ENCODE peak calls at places on chromosome 2, in six cellular contexts. Z, K, O, A, B and L are unnamed samples.

GRCh38 chr2:54619660-54620231 is 103.7 kb upstream of the EML6 start:
- DNase-seq in K (no peak), A (no peak), Z (no peak), B (peak), O (no peak), L (no peak)

GRCh38 chr2:115303-115702 is 69.0 kb upstream of the FAM110C start:
- DNase-seq in B (peak), Z (no peak), O (no peak), A (no peak), K (no peak), L (no peak)

GRCh38 chr2:207133493-207133861 is 32.3 kb downstream of the KLF7 start:
- DNase-seq in K (no peak), Z (no peak), O (no peak), B (no peak), A (no peak), L (no peak)

GRCh38 chr2:96665083-96665569 is 22.6 kb downstream of the FER1L5 start:
- DNase-seq in K (no peak), O (no peak), Z (peak), A (no peak), B (peak), L (peak)

GRCh38 chr2:88187038-88187676 is 17.0 kb downstream of the THNSL2 start:
- DNase-seq in B (peak), A (peak), K (peak), Z (peak), O (peak), L (peak)

GRCh38 chr2:35495182-35495581 is 860.4 kb upstream of the CRIM1 start:
- DNase-seq in Z (no peak), A (no peak), O (no peak), B (no peak), K (no peak), L (no peak)

GRCh38 chr2:163401481-163401880 is 334.3 kb downstream of the FIGN start:
- DNase-seq in Z (peak), A (no peak), K (no peak), O (no peak), B (no peak), L (peak)

GRCh38 chr2:6977095-6977777 is 60.0 kb downstream of the RNF144A start:
- DNase-seq in A (no peak), B (no peak), Z (no peak), O (no peak), K (no peak), L (no peak)

GRCh38 chr2:2152451-2152850 is 178.6 kb downstream of the MYT1L start:
- DNase-seq in A (no peak), B (no peak), Z (no peak), O (no peak), K (no peak), L (no peak)

GRCh38 chr2:138787053-138787666 is 7.0 kb upstream of the NXPH2 start:
- DNase-seq in Z (peak), K (peak), A (no peak), O (no peak), B (peak), L (peak)

GRCh38 chr2:110888401-110888800 is 156.0 kb downstream of the ACOXL start:
- DNase-seq in A (no peak), O (no peak), B (no peak), Z (no peak), K (no peak), L (no peak)

GRCh38 chr2:59752512-59752911 is 800.9 kb downstream of the BCL11A start:
- DNase-seq in O (no peak), B (no peak), A (no peak), K (no peak), Z (no peak), L (no peak)

GRCh38 chr2:45691600-45691999 is 40.1 kb downstream of the PRKCE start:
- DNase-seq in O (no peak), Z (no peak), B (no peak), A (no peak), K (no peak), L (no peak)

GRCh38 chr2:170073288-170073687 is 104.7 kb upstream of the MYO3B start:
- DNase-seq in K (no peak), Z (peak), A (no peak), O (no peak), B (no peak), L (no peak)

GRCh38 chr2:151862688-151863087 is 34.5 kb upstream of the ARL5A start:
- DNase-seq in B (no peak), A (no peak), O (no peak), K (no peak), Z (no peak), L (no peak)

GRCh38 chr2:18301421-18302139 is 258.9 kb downstream of the RDH14 start:
- DNase-seq in O (no peak), A (no peak), B (no peak), Z (no peak), K (no peak), L (no peak)

GRCh38 chr2:176110975-176111663 is 4.0 kb downstream of the HOXD11 start:
- DNase-seq in Z (peak), B (peak), K (no peak), A (no peak), O (peak), L (no peak)

GRCh38 chr2:45585267-45585861 is 25.7 kb downstream of the SRBD1 start:
- DNase-seq in A (no peak), K (no peak), B (peak), Z (peak), O (no peak), L (peak)

GRCh38 chr2:23561544-23561943 is 176.6 kb downstream of the KLHL29 start:
- DNase-seq in Z (no peak), A (no peak), B (no peak), K (no peak), O (no peak), L (no peak)

GRCh38 chr2:20540587-20541304 is 93.9 kb downstream of the RHOB start:
- DNase-seq in B (peak), A (no peak), O (no peak), Z (no peak), K (no peak), L (no peak)

GRCh38 chr2:159712929-159713575 is 746 bp downstream of the MARCHF7 start:
- DNase-seq in Z (no peak), A (no peak), K (no peak), O (no peak), B (no peak), L (peak)

GRCh38 chr2:205660521-205661124 is 21.7 kb upstream of the NRP2 start:
- DNase-seq in B (no peak), K (no peak), A (no peak), Z (peak), O (no peak), L (peak)

GRCh38 chr2:100418563-100418962 is 1.1 kb upstream of the CHST10 start:
- DNase-seq in A (no peak), Z (no peak), B (no peak), O (no peak), K (no peak), L (no peak)

GRCh38 chr2:48717826-48718225 is 37.7 kb downstream of the LHCGR start:
- DNase-seq in O (no peak), B (no peak), A (no peak), Z (no peak), K (no peak), L (no peak)

GRCh38 chr2:172999641-173000387 is 75.8 kb upstream of the MAP3K20 start:
- DNase-seq in O (no peak), Z (no peak), K (no peak), B (no peak), A (no peak), L (no peak)

GRCh38 chr2:108423502-108424251 is 25.3 kb upstream of the GCC2 start:
- DNase-seq in K (no peak), A (no peak), Z (no peak), B (peak), O (no peak), L (no peak)

GRCh38 chr2:19632327-19633040 is 269.3 kb downstream of the TTC32 start:
- DNase-seq in A (no peak), Z (no peak), B (no peak), O (no peak), K (no peak), L (no peak)

GRCh38 chr2:120389036-120389391 is 43.1 kb downstream of the INHBB start:
- DNase-seq in B (no peak), A (no peak), O (peak), K (no peak), Z (no peak), L (no peak)

GRCh38 chr2:175234650-175235049 is 53.1 kb upstream of the ATP5MC3 start:
- DNase-seq in A (no peak), O (no peak), K (no peak), B (no peak), Z (no peak), L (no peak)

GRCh38 chr2:162029287-162029901 is 44.6 kb downstream of the DPP4 start:
- DNase-seq in Z (peak), B (no peak), A (no peak), O (no peak), K (no peak), L (no peak)

GRCh38 chr2:96594701-96595152 is 43.4 kb downstream of the KANSL3 start:
- DNase-seq in O (no peak), K (no peak), B (no peak), A (no peak), Z (no peak), L (no peak)

GRCh38 chr2:141957827-141958440 is 172.9 kb downstream of the LRP1B start:
- DNase-seq in B (peak), A (no peak), Z (no peak), O (no peak), K (no peak), L (peak)

GRCh38 chr2:25587361-25587760 is 86.0 kb downstream of the DTNB start:
- DNase-seq in A (no peak), O (no peak), Z (peak), B (peak), K (no peak), L (peak)

GRCh38 chr2:86254576-86255538 is 55.6 kb downstream of the MRPL35 start:
- DNase-seq in B (no peak), A (no peak), O (no peak), K (no peak), Z (no peak), L (no peak)

GRCh38 chr2:47771211-47771610 is 11.7 kb upstream of the MSH6 start:
- DNase-seq in B (peak), K (no peak), O (no peak), Z (peak), A (no peak), L (peak)

GRCh38 chr2:172052000-172052983 is 33.0 kb upstream of the DLX1 start:
- DNase-seq in A (no peak), O (no peak), K (no peak), B (no peak), Z (peak), L (peak)

GRCh38 chr2:203972066-203972465 is 35.5 kb downstream of the ICOS start:
- DNase-seq in Z (no peak), B (no peak), K (no peak), O (no peak), A (no peak), L (no peak)

GRCh38 chr2:147588191-147588590 is 256.6 kb upstream of the ACVR2A start:
- DNase-seq in Z (peak), B (peak), K (no peak), A (no peak), O (no peak), L (peak)

GRCh38 chr2:198242093-198242492 is 437.7 kb downstream of the PLCL1 start:
- DNase-seq in A (no peak), Z (no peak), B (no peak), K (no peak), O (no peak), L (no peak)

GRCh38 chr2:198238429-198238828 is 434.0 kb downstream of the PLCL1 start:
- DNase-seq in O (no peak), K (no peak), Z (no peak), A (no peak), B (no peak), L (no peak)
- H3K14ac ChIP-seq in O (no peak), K (no peak), Z (no peak), A (no peak), B (no peak), L (no peak)

DNA sequence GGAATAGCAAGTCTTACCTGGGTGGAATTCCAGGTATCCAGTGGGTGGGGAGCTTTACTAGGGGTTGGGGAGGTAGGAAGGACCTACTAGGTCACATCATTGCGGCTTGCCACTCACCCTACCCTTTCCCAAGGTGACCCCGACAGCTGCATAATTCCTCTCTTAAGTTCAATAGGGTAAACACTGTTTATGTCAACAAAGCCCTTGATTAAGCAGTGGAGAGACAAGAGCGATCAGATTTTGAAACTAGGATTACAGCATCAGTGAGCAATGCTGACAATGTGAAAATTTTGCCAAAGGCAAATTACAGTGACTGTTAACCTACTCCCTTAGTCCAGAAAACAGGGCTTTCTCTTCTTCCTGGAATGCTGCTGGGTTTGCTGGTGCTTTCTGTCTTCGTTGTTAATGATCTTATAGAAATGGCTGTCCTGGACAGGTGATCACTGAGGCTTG is 14.5 kb downstream of the SLC19A3 start:
- DNase-seq in B (peak), K (no peak), Z (peak), O (no peak), A (peak), L (peak)
- H3K14ac ChIP-seq in B (no peak), K (no peak), Z (no peak), O (no peak), A (no peak), L (no peak)

GRCh38 chr2:236998758-236999157 is 86.9 kb upstream of the COPS8 start:
- DNase-seq in Z (no peak), A (no peak), B (no peak), K (no peak), O (no peak), L (no peak)

GRCh38 chr2:236998250-236998649 is 87.4 kb upstream of the COPS8 start:
- DNase-seq in A (no peak), B (no peak), O (no peak), K (no peak), Z (peak), L (peak)

GRCh38 chr2:236994361-236994760 is 91.3 kb upstream of the COPS8 start:
- DNase-seq in K (no peak), Z (no peak), A (no peak), O (no peak), B (no peak), L (no peak)

GRCh38 chr2:236993799-236994198 is 91.9 kb upstream of the COPS8 start:
- DNase-seq in B (no peak), K (no peak), O (no peak), Z (no peak), A (no peak), L (no peak)

DNA sequence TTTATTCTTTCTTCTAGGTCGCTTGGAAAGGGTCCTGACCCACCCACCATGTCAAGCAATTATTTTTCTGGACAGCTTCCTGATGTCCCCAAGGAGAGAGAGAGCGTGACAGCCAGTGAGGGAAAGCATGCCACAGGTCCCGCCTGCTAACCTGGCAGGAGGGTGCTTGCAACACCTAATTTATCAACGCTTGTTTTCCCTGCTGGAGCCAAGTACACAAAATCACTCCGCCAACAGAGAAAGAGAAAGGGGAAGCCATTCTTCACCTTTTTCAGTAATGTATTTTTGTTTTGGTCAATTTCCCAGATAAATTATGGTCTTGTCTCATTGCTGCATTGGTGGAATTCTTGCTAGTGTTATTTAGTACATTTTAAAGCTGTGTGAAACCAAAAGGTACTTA is 88.6 kb upstream of the COPS8 start:
- DNase-seq in Z (no peak), B (no peak), O (no peak), A (no peak), K (no peak), L (no peak)
- H3K14ac ChIP-seq in Z (no peak), B (no peak), O (no peak), A (no peak), K (no peak), L (no peak)

GRCh38 chr2:232488097-232488711 is 570 bp upstream of the ECEL1 start:
- DNase-seq in O (peak), K (no peak), A (no peak), Z (no peak), B (no peak), L (no peak)
- H3K14ac ChIP-seq in O (no peak), K (no peak), A (no peak), Z (no peak), B (no peak), L (no peak)

GRCh38 chr2:238946586-238947242 is 98.8 kb downstream of the TWIST2 start:
- DNase-seq in O (peak), Z (no peak), B (no peak), A (no peak), K (no peak), L (no peak)
- H3K14ac ChIP-seq in O (no peak), Z (no peak), B (no peak), A (no peak), K (peak), L (no peak)

DNA sequence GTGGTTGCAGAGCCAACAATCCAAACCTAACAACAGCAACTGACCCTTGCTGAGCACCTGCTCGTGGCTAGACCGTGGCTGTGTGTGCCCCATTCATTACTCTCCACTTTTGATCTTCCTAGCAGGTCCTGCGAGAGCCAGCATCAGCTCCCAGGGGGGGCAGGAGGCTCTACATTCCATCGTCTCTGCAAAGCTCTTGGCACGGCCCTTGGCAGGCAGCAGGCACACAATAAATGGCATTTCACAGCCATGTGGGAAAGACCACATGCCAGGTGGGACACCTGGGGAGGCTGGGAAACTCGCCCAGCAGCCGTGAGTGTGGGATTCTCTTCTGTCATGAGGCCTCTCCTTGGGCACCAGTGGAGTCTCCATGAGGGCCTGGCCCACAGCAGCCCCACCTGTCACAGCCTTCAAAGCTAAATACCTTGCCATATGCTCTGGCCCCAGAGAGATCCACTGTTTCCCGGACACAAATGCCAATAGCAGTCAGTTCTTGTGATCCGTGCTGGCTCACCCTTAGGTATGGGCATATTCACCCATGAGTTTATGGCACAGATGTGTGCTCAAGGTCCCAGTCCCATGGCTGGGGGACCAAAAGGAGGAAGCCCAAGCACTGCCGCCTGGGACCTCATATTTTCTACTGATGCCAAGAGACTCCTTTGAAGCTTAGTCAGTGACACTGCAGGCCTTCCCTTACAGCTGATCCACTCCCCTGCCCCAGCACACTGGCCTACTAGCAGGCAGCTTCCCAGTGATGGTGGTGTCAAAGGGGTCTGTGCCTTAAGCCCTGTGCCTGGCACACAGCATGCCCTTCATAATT is 6.8 kb upstream of the TEX51 start:
- DNase-seq in K (no peak), B (no peak), Z (no peak), O (peak), A (no peak), L (no peak)
- H3K14ac ChIP-seq in K (peak), B (no peak), Z (no peak), O (no peak), A (no peak), L (no peak)

DNA sequence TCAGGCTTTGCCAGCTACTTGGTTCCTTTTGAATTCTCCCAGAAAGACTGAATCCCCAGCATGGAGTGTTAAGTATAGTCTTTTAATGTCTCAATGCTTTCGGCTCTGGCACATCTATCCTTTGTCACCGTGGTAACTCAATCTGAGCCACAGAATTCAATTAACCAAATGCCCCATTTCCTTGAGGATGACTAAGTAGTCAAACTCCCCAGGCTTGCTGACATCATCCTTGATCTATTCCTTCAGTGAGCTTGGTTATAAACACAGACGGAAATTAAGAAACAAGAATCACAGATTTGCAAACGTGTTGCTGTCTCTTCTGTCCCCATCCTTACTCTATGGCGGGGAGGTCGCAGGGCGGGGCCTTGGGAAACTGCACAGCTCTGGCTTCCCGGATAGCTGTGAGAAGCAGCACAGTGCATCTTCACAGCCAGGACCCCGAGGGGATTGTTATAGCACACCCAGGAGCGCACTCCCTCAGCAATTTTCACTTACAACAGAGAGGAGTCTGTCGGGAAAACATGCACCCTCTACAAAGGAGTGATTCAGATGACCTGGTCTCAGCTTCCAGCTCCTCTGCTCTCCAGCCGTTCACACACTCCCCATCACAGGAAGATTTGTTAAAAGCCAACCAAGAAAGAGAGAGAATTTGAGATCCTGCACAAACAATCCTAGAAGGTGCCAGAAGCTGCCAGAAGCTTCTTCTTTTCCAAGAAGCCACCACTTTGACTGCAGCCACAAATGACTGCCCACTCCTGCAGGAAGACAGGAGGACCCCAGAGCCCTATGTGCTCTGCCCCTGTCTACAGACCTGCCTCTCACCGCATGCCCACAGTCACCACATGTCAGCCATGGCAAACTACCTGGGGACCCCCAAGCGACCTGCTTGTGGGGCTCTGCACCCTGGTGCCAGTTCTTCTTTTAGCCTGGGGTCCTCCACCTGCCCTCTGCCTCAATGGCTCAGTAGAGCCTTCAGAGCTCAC is 44.9 kb upstream of the YWHAQ start:
- DNase-seq in K (no peak), O (peak), A (peak), Z (peak), B (peak), L (peak)
- H3K14ac ChIP-seq in K (no peak), O (peak), A (no peak), Z (peak), B (peak), L (no peak)